ENCODE peak calls at places on chromosomes 12 and 14, in four cellular contexts. Q, G, O and R are unnamed samples.

GRCh38 chr12:43806737-43807072 is 588 bp upstream of the TWF1 start:
- DNase-seq in O (no peak), G (no peak), Q (no peak), R (no peak)

GRCh38 chr14:56136571-56137498 is 18.6 kb downstream of the PELI2 start:
- DNase-seq in G (no peak), O (no peak), Q (no peak), R (no peak)

GRCh38 chr12:105025890-105026289 is 39.8 kb downstream of the NOPCHAP1 start:
- DNase-seq in O (no peak), G (no peak), Q (peak), R (no peak)

GRCh38 chr14:22848391-22849164 is 12.2 kb downstream of the MMP14 start:
- DNase-seq in G (no peak), Q (no peak), O (peak), R (no peak)

GRCh38 chr12:46154221-46154975 is 114.4 kb downstream of the SLC38A1 start:
- DNase-seq in G (no peak), Q (no peak), O (peak), R (no peak)

GRCh38 chr12:49567302-49567610 is 686 bp downstream of the MCRS1 start:
- DNase-seq in Q (no peak), G (no peak), O (no peak), R (no peak)

GRCh38 chr14:99731536-99732435 is 47.7 kb downstream of the CYP46A1 start:
- DNase-seq in G (no peak), Q (peak), O (peak), R (no peak)

GRCh38 chr12:104779134-104779533 is 179.0 kb downstream of the SLC41A2 start:
- DNase-seq in G (no peak), Q (no peak), O (no peak), R (no peak)

GRCh38 chr12:129531004-129531403 is 372.8 kb downstream of the TMEM132D start:
- DNase-seq in O (no peak), G (no peak), Q (no peak), R (no peak)

GRCh38 chr14:20801726-20802125 is 918 bp downstream of the RNASE1 start:
- DNase-seq in Q (no peak), G (no peak), O (no peak), R (no peak)

GRCh38 chr14:76870146-76870545 is 43.9 kb downstream of the LRRC74A start:
- DNase-seq in G (no peak), O (peak), Q (no peak), R (no peak)

GRCh38 chr12:65829716-65830115 is 5.4 kb downstream of the HMGA2 start:
- DNase-seq in G (no peak), O (no peak), Q (no peak), R (no peak)

GRCh38 chr12:54561164-54561563 is 11.8 kb downstream of the PDE1B start:
- DNase-seq in G (peak), Q (peak), O (no peak), R (no peak)

GRCh38 chr14:85619866-85620265 is 89.9 kb downstream of the FLRT2 start:
- DNase-seq in Q (no peak), G (no peak), O (no peak), R (no peak)